ENCODE peak calls at places on chromosome 7, in nine cellular contexts. Y is amygdala; Q is AG04450; L is transverse colon; I is NCI-H1092 treated with DMSO at 0.1 percent for 48 hours; T is stimulated activated naive CD8-positive, alpha-beta T cell treated with anti-CD3 and anti-CD28 coated beads, Interleukin-15, Interleukin-2, amounts not matched to agents 100 U/mL and 50 U/mL, for 24 hours; R is kidney epithelial cell; C is GM23248; W is left ventricle myocardium inferior. E is an unnamed sample.

GRCh38 chr7:127290801-127291361 is 38.1 kb upstream of the GRM8 start:
- DNase-seq in L (no peak), Q (no peak), W (no peak), C (peak), T (no peak), I (no peak), Y (no peak), R (no peak), E (no peak)

GRCh38 chr7:55065079-55065478 is 46.3 kb downstream of the EGFR start:
- DNase-seq in Q (peak), I (no peak), L (peak), Y (no peak), C (peak), R (peak), W (no peak), T (no peak), E (no peak)

GRCh38 chr7:116316838-116317612 is 106.7 kb downstream of the TES start:
- DNase-seq in R (peak), Q (peak), Y (peak), W (peak), L (no peak), T (peak), I (no peak), C (peak), E (no peak)

GRCh38 chr7:25926009-25926408 is 226.0 kb upstream of the NFE2L3 start:
- DNase-seq in Y (no peak), L (peak), C (peak), I (no peak), W (no peak), T (no peak), R (no peak), Q (no peak), E (no peak)

GRCh38 chr7:115260381-115260780 is 338.5 kb downstream of the MDFIC start:
- DNase-seq in C (peak), L (no peak), Q (no peak), Y (no peak), T (no peak), I (no peak), W (no peak), R (no peak), E (no peak)

GRCh38 chr7:1950623-1951523 is 280.8 kb downstream of the ELFN1 start:
- DNase-seq in T (no peak), Q (no peak), I (peak), R (no peak), Y (no peak), C (no peak), W (peak), L (peak), E (no peak)

GRCh38 chr7:140646931-140647647 is 6.5 kb upstream of the DENND2A start:
- DNase-seq in I (peak), T (peak), W (no peak), L (peak), Q (no peak), Y (no peak), R (no peak), C (peak), E (peak)

GRCh38 chr7:158784270-158784669 is 45.0 kb downstream of the ESYT2 start:
- DNase-seq in L (no peak), T (no peak), W (no peak), Y (no peak), Q (no peak), I (no peak), R (no peak), C (no peak), E (no peak)

GRCh38 chr7:36583318-36583717 is 141.0 kb downstream of the AOAH start:
- DNase-seq in Y (no peak), T (no peak), C (peak), L (no peak), Q (no peak), W (no peak), I (no peak), R (no peak), E (no peak)

GRCh38 chr7:1223196-1224092 is 9.2 kb upstream of the UNCX start:
- DNase-seq in C (no peak), Q (no peak), T (no peak), Y (no peak), R (no peak), L (no peak), I (no peak), W (no peak), E (no peak)

GRCh38 chr7:12369072-12369471 is 34.6 kb downstream of the VWDE start:
- DNase-seq in W (no peak), R (no peak), I (no peak), C (no peak), L (no peak), Y (no peak), Q (no peak), T (no peak), E (no peak)

GRCh38 chr7:11394438-11394837 is 420.8 kb downstream of the PHF14 start:
- DNase-seq in Y (no peak), C (no peak), T (no peak), I (no peak), W (no peak), R (no peak), Q (no peak), L (no peak), E (no peak)

GRCh38 chr7:68984331-68984730 is 613.9 kb upstream of the AUTS2 start:
- DNase-seq in Y (no peak), L (no peak), W (no peak), C (no peak), I (no peak), Q (no peak), T (no peak), R (no peak), E (no peak)

GRCh38 chr7:30176463-30177090 is 41.8 kb downstream of the MTURN start:
- DNase-seq in C (no peak), R (no peak), Y (no peak), I (no peak), Q (no peak), T (no peak), W (no peak), L (no peak), E (no peak)

GRCh38 chr7:158550886-158551452 is 36.7 kb downstream of the PTPRN2 start:
- DNase-seq in Q (no peak), C (no peak), R (no peak), Y (no peak), T (no peak), I (no peak), W (no peak), L (no peak), E (no peak)

GRCh38 chr7:75993689-75994387 is 557 bp downstream of the TMEM120A start:
- DNase-seq in T (no peak), I (no peak), Q (no peak), C (peak), W (peak), R (no peak), L (peak), Y (peak), E (peak)

GRCh38 chr7:106165328-106165727 is 53.2 kb upstream of the SYPL1 start:
- DNase-seq in T (no peak), W (no peak), Y (no peak), I (no peak), L (no peak), Q (no peak), C (peak), R (no peak), E (no peak)

GRCh38 chr7:156327474-156327873 is 313.1 kb upstream of the RNF32 start:
- DNase-seq in L (no peak), W (no peak), C (no peak), Y (no peak), Q (no peak), I (no peak), R (no peak), T (no peak), E (no peak)

GRCh38 chr7:4791738-4792536 is 16.5 kb downstream of the AP5Z1 start:
- DNase-seq in Y (peak), W (peak), I (no peak), R (no peak), Q (no peak), T (peak), C (peak), L (peak), E (peak)

GRCh38 chr7:9822458-9823290 is 1151.0 kb upstream of the PHF14 start:
- DNase-seq in L (no peak), T (no peak), R (no peak), Y (no peak), C (no peak), I (no peak), W (no peak), Q (no peak), E (no peak)

GRCh38 chr7:131506597-131506996 is 49.8 kb downstream of the PODXL start:
- DNase-seq in C (no peak), I (no peak), Q (no peak), T (no peak), W (no peak), L (no peak), Y (no peak), R (no peak), E (no peak)

GRCh38 chr7:44678096-44678467 is 70.6 kb upstream of the ZMIZ2 start:
- DNase-seq in W (no peak), T (no peak), I (no peak), C (peak), L (no peak), Q (no peak), Y (no peak), R (no peak), E (no peak)

GRCh38 chr7:148262721-148263229 is 327.8 kb upstream of the C7orf33 start:
- DNase-seq in Q (no peak), L (peak), C (peak), R (no peak), T (peak), W (peak), I (peak), Y (peak), E (peak)

GRCh38 chr7:40469481-40469880 is 334.7 kb downstream of the SUGCT start:
- DNase-seq in T (no peak), I (no peak), R (peak), Q (peak), Y (no peak), W (no peak), L (no peak), C (peak), E (no peak)

GRCh38 chr7:27170936-27171635 is 3.0 kb downstream of the HOXA10 start:
- DNase-seq in L (peak), Q (no peak), C (peak), W (no peak), R (no peak), Y (no peak), T (no peak), I (no peak), E (no peak)

GRCh38 chr7:140463111-140463510 is 16.2 kb downstream of the MKRN1 start:
- DNase-seq in L (no peak), R (no peak), I (no peak), W (no peak), Q (no peak), T (no peak), C (no peak), Y (no peak), E (no peak)

GRCh38 chr7:125908714-125909113 is 979.1 kb upstream of the POT1 start:
- DNase-seq in T (no peak), Q (no peak), I (no peak), L (no peak), R (no peak), Y (no peak), C (no peak), W (no peak), E (no peak)

GRCh38 chr7:84507529-84507928 is 312.9 kb upstream of the SEMA3A start:
- DNase-seq in I (no peak), T (no peak), W (no peak), Y (no peak), R (no peak), Q (no peak), C (no peak), L (no peak), E (no peak)

GRCh38 chr7:101066858-101067227 is 18.4 kb upstream of the TRIM56 start:
- DNase-seq in C (no peak), R (no peak), L (no peak), Q (no peak), W (no peak), I (no peak), Y (no peak), T (no peak), E (no peak)

GRCh38 chr7:137848095-137848494 is 1.3 kb upstream of the DGKI start:
- DNase-seq in L (no peak), Q (no peak), W (no peak), T (no peak), I (no peak), Y (no peak), C (no peak), R (no peak), E (no peak)

GRCh38 chr7:106947244-106947728 is 82.2 kb downstream of the PIK3CG start:
- DNase-seq in T (peak), R (peak), I (peak), L (peak), Q (peak), Y (peak), W (no peak), C (peak), E (no peak)

GRCh38 chr7:12809476-12809875 is 122.0 kb downstream of the ARL4A start:
- DNase-seq in R (no peak), Q (no peak), Y (no peak), C (no peak), W (no peak), T (no peak), L (no peak), I (no peak), E (no peak)

GRCh38 chr7:36943591-36944430 is 219.5 kb upstream of the AOAH start:
- DNase-seq in Y (no peak), R (no peak), I (no peak), T (no peak), L (no peak), Q (no peak), C (no peak), W (no peak), E (no peak)

E was measured in CD8-positive, alpha-beta memory T cell.